ENCODE peak calls at places on chromosome 20, in nine cellular contexts. T is fibroblast of the aortic adventitia, F is fibroblast of villous mesenchyme, B is prostate gland, Y is right cardiac atrium, D is colonic mucosa, U is fibroblast of mammary gland, Q is HFF-Myc, L is transverse colon. G is an unnamed sample.

GRCh38 chr20:16975682-16976081 is 227.5 kb downstream of the OTOR start:
- DNase-seq in T (no peak), U (no peak), F (no peak), D (no peak), L (no peak), Q (no peak), B (no peak), Y (peak), G (no peak)

GRCh38 chr20:38179846-38180245 is 14.8 kb upstream of the TGM2 start:
- DNase-seq in B (no peak), D (no peak), T (no peak), F (no peak), Q (no peak), L (no peak), Y (no peak), U (no peak), G (no peak)

GRCh38 chr20:25221592-25222460 is 26.1 kb upstream of the PYGB start:
- DNase-seq in U (no peak), D (no peak), T (no peak), Y (peak), F (no peak), B (no peak), Q (no peak), L (no peak), G (no peak)

GRCh38 chr20:7346026-7346425 is 578.5 kb downstream of the BMP2 start:
- DNase-seq in L (no peak), F (no peak), U (no peak), B (no peak), Y (no peak), Q (no peak), D (no peak), T (no peak), G (no peak)

GRCh38 chr20:13202553-13202952 is 18.5 kb upstream of the ISM1 start:
- DNase-seq in Q (no peak), Y (no peak), D (no peak), B (no peak), U (no peak), T (no peak), L (no peak), F (no peak), G (no peak)

GRCh38 chr20:373171-373890 is 7.2 kb upstream of the TRIB3 start:
- DNase-seq in Q (peak), U (peak), B (no peak), D (no peak), Y (peak), F (peak), T (peak), L (no peak), G (no peak)

GRCh38 chr20:2289475-2289874 is 6.3 kb upstream of the TGM3 start:
- DNase-seq in B (no peak), F (no peak), D (no peak), U (no peak), T (no peak), L (no peak), Y (no peak), Q (no peak), G (no peak)

GRCh38 chr20:24738981-24739633 is 210.0 kb upstream of the CST7 start:
- DNase-seq in D (no peak), L (no peak), Y (no peak), Q (no peak), U (no peak), B (no peak), F (peak), T (peak), G (no peak)

GRCh38 chr20:59765599-59766177 is 161.3 kb downstream of the PHACTR3 start:
- DNase-seq in D (no peak), U (peak), T (no peak), Q (no peak), L (no peak), B (no peak), Y (no peak), F (no peak), G (no peak)

GRCh38 chr20:59307270-59307669 is 6.9 kb downstream of the EDN3 start:
- DNase-seq in T (no peak), F (no peak), B (no peak), Q (no peak), D (peak), U (no peak), Y (no peak), L (no peak), G (no peak)

GRCh38 chr20:61186771-61187170 is 65.3 kb upstream of the CDH4 start:
- DNase-seq in F (peak), L (no peak), Q (no peak), U (peak), D (no peak), B (no peak), Y (no peak), T (peak), G (no peak)
- H3K4me3 ChIP-seq in F (peak), L (no peak), Q (no peak), U (no peak), D (no peak), B (no peak), Y (no peak), T (no peak), G (no peak)

GRCh38 chr20:11895832-11896484 is 21.7 kb upstream of the BTBD3 start:
- DNase-seq in D (no peak), T (no peak), F (no peak), B (no peak), Y (no peak), U (peak), L (no peak), Q (no peak), G (no peak)
- H3K4me3 ChIP-seq in D (no peak), T (no peak), F (peak), B (no peak), Y (peak), U (no peak), L (no peak), Q (no peak), G (no peak)

GRCh38 chr20:62388839-62389600 is 2.1 kb downstream of the RPS21 start:
- DNase-seq in Q (no peak), F (no peak), D (no peak), Y (no peak), T (no peak), L (no peak), U (no peak), B (no peak), G (no peak)
- H3K4me3 ChIP-seq in Q (peak), F (no peak), D (no peak), Y (no peak), T (no peak), L (no peak), U (no peak), B (no peak), G (no peak)

GRCh38 chr20:23634985-23635767 is 2.6 kb downstream of the CST3 start:
- DNase-seq in L (no peak), Q (no peak), U (peak), B (no peak), D (no peak), T (peak), F (no peak), Y (peak), G (no peak)
- H3K4me3 ChIP-seq in L (no peak), Q (peak), U (peak), B (no peak), D (no peak), T (peak), F (peak), Y (no peak), G (peak)

DNA sequence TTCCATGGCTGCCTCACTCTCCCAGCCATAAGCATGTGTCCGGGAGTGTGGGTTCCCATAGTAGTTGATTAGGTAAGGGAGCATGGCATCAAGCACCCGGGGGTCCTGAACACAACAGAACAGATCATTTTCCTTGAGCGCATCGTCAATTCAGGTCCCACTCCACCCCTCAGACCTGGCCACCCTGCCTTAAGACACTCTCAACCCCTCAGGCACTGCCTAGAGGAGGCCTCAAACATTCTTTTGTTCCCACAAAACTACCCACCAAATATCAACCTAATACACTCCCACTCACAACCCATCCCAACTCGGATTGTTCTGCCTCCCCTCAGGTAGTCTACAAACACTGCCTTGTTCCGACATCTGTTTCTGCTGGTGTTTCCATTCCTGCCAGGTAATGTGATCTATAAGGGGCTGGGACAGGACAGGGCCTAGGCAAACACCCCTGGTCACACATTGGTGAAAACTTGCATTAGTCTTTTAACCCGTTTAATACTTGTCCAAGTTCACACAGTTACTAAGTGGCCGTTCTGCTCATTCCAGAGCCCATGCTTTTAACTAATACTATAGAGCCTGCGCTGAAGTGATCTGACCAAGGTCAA is 1.4 kb downstream of the NFS1 start:
- DNase-seq in Y (no peak), Q (no peak), B (no peak), F (no peak), D (no peak), U (no peak), L (no peak), T (no peak), G (no peak)
- H3K4me3 ChIP-seq in Y (peak), Q (peak), B (peak), F (peak), D (peak), U (peak), L (no peak), T (peak), G (peak)

GRCh38 chr20:32506721-32507120 is 78.4 kb downstream of the NOL4L start:
- DNase-seq in T (no peak), Y (no peak), L (no peak), F (no peak), U (no peak), B (no peak), Q (no peak), D (no peak), G (no peak)
- H3K4me3 ChIP-seq in T (no peak), Y (no peak), L (no peak), F (no peak), U (no peak), B (no peak), Q (no peak), D (no peak), G (no peak)

DNA sequence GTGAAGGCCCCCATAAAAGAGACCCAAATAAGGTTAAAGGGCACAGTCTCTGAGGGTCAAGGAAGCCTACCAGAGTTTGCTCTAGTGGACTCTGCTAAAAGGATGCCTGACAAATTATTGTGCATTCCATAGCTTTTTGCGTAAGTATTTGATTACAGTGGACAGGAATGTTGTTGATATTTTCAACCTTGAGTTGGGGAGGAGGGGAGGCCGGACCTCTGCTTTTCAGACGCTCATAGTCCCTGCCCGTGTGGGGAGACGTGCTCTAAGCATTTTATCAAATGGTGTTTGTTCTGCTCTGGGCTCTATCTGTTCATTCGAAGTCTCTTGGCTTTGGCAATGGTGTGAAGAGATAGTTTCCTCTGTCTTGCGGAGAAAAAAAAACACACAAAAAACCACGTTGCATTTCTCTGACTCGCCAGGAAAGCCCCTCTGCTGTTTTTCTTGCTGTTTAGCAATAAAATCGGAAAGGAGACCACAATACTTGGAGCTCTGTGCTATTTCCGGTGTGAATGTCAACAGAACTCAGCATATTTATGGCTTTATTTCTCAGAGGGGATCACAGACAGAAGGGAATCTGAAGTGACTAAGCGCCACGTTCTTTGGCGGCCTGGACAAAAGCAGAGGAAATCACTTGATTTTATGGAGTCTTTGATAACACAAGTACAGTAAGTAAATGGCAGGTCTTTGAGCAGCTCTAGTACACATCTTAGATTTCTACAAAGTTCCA is 159.8 kb downstream of the ZFP64 start:
- DNase-seq in Q (peak), U (peak), T (peak), B (no peak), Y (no peak), L (peak), F (peak), D (peak), G (no peak)
- H3K4me3 ChIP-seq in Q (peak), U (no peak), T (no peak), B (no peak), Y (no peak), L (no peak), F (no peak), D (no peak), G (no peak)

GRCh38 chr20:3797592-3798404 is 1.7 kb downstream of the CDC25B start:
- DNase-seq in Y (peak), B (no peak), Q (no peak), D (no peak), L (peak), F (peak), U (no peak), T (no peak), G (no peak)
- H3K4me3 ChIP-seq in Y (no peak), B (no peak), Q (peak), D (peak), L (peak), F (peak), U (peak), T (peak), G (peak)

GRCh38 chr20:52103911-52104545 is 87.6 kb downstream of the ZFP64 start:
- DNase-seq in T (no peak), L (no peak), Q (no peak), F (peak), U (peak), D (no peak), Y (no peak), B (no peak), G (no peak)
- H3K4me3 ChIP-seq in T (peak), L (peak), Q (peak), F (peak), U (peak), D (peak), Y (peak), B (peak), G (peak)